ENCODE peak calls at places on chromosomes 13 and 19, in eight cellular contexts. A, K, F, H, G, P, W and D are unnamed samples.

GRCh38 chr13:59409211-59409610 is 754.5 kb downstream of the DIAPH3 start:
- DNase-seq in G (no peak), H (no peak), A (no peak), K (no peak), F (no peak), P (no peak), W (no peak), D (peak; percentile 64)

GRCh38 chr13:46179576-46180368 is 2.2 kb downstream of the LCP1 start:
- DNase-seq in F (peak; percentile 63), G (no peak), H (no peak), W (no peak), K (peak; percentile 82), A (no peak), P (no peak), D (no peak)

GRCh38 chr13:79119578-79120107 is 286.4 kb downstream of the RBM26 start:
- DNase-seq in H (no peak), F (no peak), G (no peak), K (no peak), A (no peak), W (no peak), P (no peak), D (no peak)

GRCh38 chr13:80655778-80656518 is 315.0 kb upstream of the SPRY2 start:
- DNase-seq in F (no peak), P (no peak), W (no peak), K (no peak), H (no peak), A (no peak), G (no peak), D (no peak)

GRCh38 chr19:45670670-45671453 is 2.8 kb downstream of the GIPR start:
- DNase-seq in K (peak; percentile 91), A (peak; percentile 66), P (peak; percentile 72), F (no peak), H (no peak), W (peak; percentile 73), G (peak; percentile 77), D (peak; percentile 91)

GRCh38 chr13:33299626-33300025 is 14.1 kb upstream of the STARD13 start:
- DNase-seq in K (no peak), A (no peak), P (no peak), F (no peak), H (no peak), W (no peak), G (no peak), D (no peak)

GRCh38 chr19:13149628-13150186 is 468 bp downstream of the STX10 start:
- DNase-seq in A (peak; percentile 90), K (no peak), P (peak; percentile 83), G (peak; percentile 85), F (no peak), W (no peak), H (no peak), D (peak; percentile 21)

GRCh38 chr13:26280822-26281221 is 26.9 kb downstream of the CDK8 start:
- DNase-seq in W (no peak), F (no peak), K (no peak), A (no peak), P (no peak), H (no peak), G (no peak), D (no peak)

GRCh38 chr13:51425410-51426042 is 27.3 kb downstream of the INTS6 start:
- DNase-seq in F (no peak), A (no peak), H (peak; percentile 54), G (peak; percentile 79), K (no peak), P (no peak), W (peak; percentile 20), D (peak; percentile 72)

GRCh38 chr19:20039203-20039723 is at the start of gene ZNF682:
- DNase-seq in K (no peak), F (peak; percentile 89), H (peak; percentile 93), G (peak; percentile 99), P (peak; percentile 98), A (peak; percentile 98), W (peak; percentile 84), D (peak; percentile 93)

GRCh38 chr19:53772943-53773342 is 51.2 kb downstream of the NLRP12 start:
- DNase-seq in H (peak; percentile 33), W (peak; percentile 48), P (peak; percentile 63), K (peak; percentile 58), A (peak; percentile 51), G (peak; percentile 61), F (peak; percentile 21), D (peak; percentile 63)

GRCh38 chr19:23770672-23771250 is 12.1 kb upstream of the ZNF681 start:
- DNase-seq in W (no peak), F (no peak), P (no peak), A (no peak), H (no peak), K (no peak), G (no peak), D (no peak)

GRCh38 chr19:33421368-33421767 is 47.9 kb downstream of the CEBPG start:
- DNase-seq in F (no peak), P (no peak), G (no peak), K (no peak), A (no peak), W (no peak), H (no peak), D (no peak)

GRCh38 chr13:50549221-50549942 is 294.1 kb downstream of the DLEU7 start:
- DNase-seq in H (peak; percentile 74), F (no peak), A (no peak), G (no peak), W (no peak), K (no peak), P (no peak), D (no peak)

GRCh38 chr19:50203281-50204080 is at the start of gene MYH14:
- DNase-seq in W (no peak), P (peak; percentile 21), A (peak; percentile 94), F (no peak), K (no peak), H (no peak), G (peak; percentile 63), D (peak; percentile 42)

GRCh38 chr19:53892981-53893325 is 11.0 kb downstream of the PRKCG start:
- DNase-seq in F (no peak), P (no peak), G (no peak), K (no peak), A (no peak), H (no peak), W (no peak), D (peak; percentile 35)

GRCh38 chr19:18710986-18711751 is 27.7 kb downstream of the CRTC1 start:
- DNase-seq in H (no peak), A (no peak), K (no peak), G (peak; percentile 4), F (no peak), P (no peak), W (no peak), D (no peak)

GRCh38 chr13:113736258-113736731 is 22.7 kb upstream of the TMEM255B start:
- DNase-seq in A (no peak), K (peak; percentile 63), P (no peak), H (no peak), G (no peak), F (no peak), W (no peak), D (no peak)

GRCh38 chr19:56839665-56840451 is 668 bp downstream of the PEG3 start:
- DNase-seq in W (peak; percentile 41), G (no peak), P (no peak), K (no peak), H (peak; percentile 69), A (peak; percentile 94), F (no peak), D (no peak)